ENCODE peak calls at places on chromosomes 2 and 18, in nine cellular contexts. K is PC-3, X is left ventricle myocardium inferior, T is HCT116, L is DND-41, Z is endodermal cell, W is lower lobe of right lung, E is uterus, M is ovary. S is an unnamed sample. For H3K36me3, the result is how much of the 10 kb centered on the place peaks cover.

GRCh38 chr2:36277876-36278523 is 77.6 kb upstream of the CRIM1 start:
- DNase-seq in T (no peak), E (no peak), Z (no peak), W (no peak), M (no peak), X (no peak), L (no peak), K (no peak), S (no peak)

GRCh38 chr18:7896164-7896563 is 329.0 kb downstream of the PTPRM start:
- DNase-seq in E (no peak), X (no peak), K (no peak), T (no peak), L (no peak), W (no peak), M (no peak), Z (no peak), S (no peak)

GRCh38 chr2:173545364-173545734 is 190.7 kb downstream of the CDCA7 start:
- DNase-seq in X (no peak), Z (no peak), K (peak), E (no peak), T (no peak), M (no peak), L (peak), W (no peak), S (no peak)

GRCh38 chr2:150234787-150235512 is 252.5 kb downstream of the RND3 start:
- DNase-seq in E (no peak), M (no peak), L (no peak), X (no peak), T (no peak), W (no peak), K (peak), Z (no peak), S (no peak)

GRCh38 chr2:122977580-122977979 is 1047.5 kb upstream of the CNTNAP5 start:
- DNase-seq in K (no peak), Z (no peak), X (no peak), T (no peak), M (no peak), E (no peak), W (no peak), L (no peak), S (no peak)

GRCh38 chr2:166539340-166540162 is 45.5 kb upstream of the SCN7A start:
- DNase-seq in K (peak), T (peak), Z (peak), M (no peak), E (no peak), W (no peak), X (no peak), L (peak), S (no peak)

GRCh38 chr2:73003027-73003426 is 68.5 kb downstream of the SFXN5 start:
- DNase-seq in M (no peak), W (no peak), X (no peak), K (no peak), L (no peak), T (no peak), E (no peak), Z (no peak), S (no peak)

GRCh38 chr2:57497489-57498096 is 549.0 kb upstream of the VRK2 start:
- DNase-seq in E (peak), X (no peak), W (peak), L (peak), T (peak), K (peak), M (no peak), Z (peak), S (no peak)

GRCh38 chr2:121084137-121084680 is 200.8 kb downstream of the TFCP2L1 start:
- DNase-seq in M (no peak), W (no peak), L (no peak), Z (no peak), E (no peak), K (no peak), X (no peak), T (no peak), S (no peak)

GRCh38 chr2:36478999-36479398 is 119.0 kb downstream of the FEZ2 start:
- DNase-seq in M (no peak), T (no peak), W (no peak), L (no peak), K (no peak), Z (no peak), E (no peak), X (no peak), S (no peak)

GRCh38 chr2:13014783-13015182 is 298.0 kb downstream of the TRIB2 start:
- DNase-seq in W (no peak), M (no peak), E (no peak), Z (no peak), L (no peak), X (no peak), T (no peak), K (no peak), S (no peak)

GRCh38 chr2:28492276-28492675 is 3.6 kb upstream of the PLB1 start:
- DNase-seq in E (no peak), Z (no peak), M (no peak), T (no peak), L (no peak), K (no peak), W (no peak), X (no peak), S (no peak)

GRCh38 chr2:218404351-218405145 is 4.9 kb downstream of the CTDSP1 start:
- DNase-seq in X (no peak), E (no peak), W (no peak), M (peak), L (peak), T (no peak), K (no peak), Z (no peak), S (no peak)

GRCh38 chr2:113757059-113757657 is 716 bp upstream of the SLC35F5 start:
- DNase-seq in X (no peak), M (no peak), E (no peak), W (peak), L (peak), T (no peak), Z (no peak), K (no peak), S (no peak)

GRCh38 chr2:38039111-38039510 is 36.8 kb downstream of the CYP1B1 start:
- DNase-seq in E (no peak), Z (no peak), W (no peak), T (no peak), X (no peak), L (no peak), M (no peak), K (no peak), S (no peak)

GRCh38 chr2:217887841-217888665 is 114.7 kb downstream of the TNS1 start:
- DNase-seq in Z (no peak), W (peak), T (no peak), E (peak), M (no peak), X (peak), L (no peak), K (no peak), S (no peak)

GRCh38 chr2:120736955-120737801 is 1.5 kb downstream of the GLI2 start:
- DNase-seq in E (peak), Z (peak), X (peak), L (no peak), W (no peak), M (peak), K (peak), T (no peak), S (no peak)

GRCh38 chr2:168241208-168241607 is 6.2 kb downstream of the STK39 start:
- DNase-seq in L (no peak), M (no peak), T (no peak), E (no peak), K (no peak), X (no peak), W (no peak), Z (no peak), S (no peak)

GRCh38 chr2:192593561-192593960 is 398.8 kb upstream of the TMEFF2 start:
- DNase-seq in M (no peak), W (no peak), T (no peak), L (no peak), Z (no peak), X (no peak), K (peak), E (no peak), S (no peak)

GRCh38 chr2:195756218-195756941 is 99.4 kb downstream of the SLC39A10 start:
- DNase-seq in T (peak), X (no peak), W (no peak), M (no peak), Z (no peak), L (no peak), E (no peak), K (peak), S (no peak)

GRCh38 chr18:75471850-75472249 is 44.3 kb upstream of the SMIM21 start:
- DNase-seq in W (no peak), T (no peak), K (no peak), M (no peak), Z (no peak), E (no peak), X (no peak), L (no peak), S (no peak)

GRCh38 chr2:205585451-205586045 is 96.8 kb upstream of the NRP2 start:
- DNase-seq in E (no peak), K (no peak), T (no peak), M (no peak), L (no peak), W (no peak), X (no peak), Z (no peak), S (no peak)

GRCh38 chr2:12265646-12266045 is 451.1 kb upstream of the TRIB2 start:
- DNase-seq in M (no peak), X (no peak), K (no peak), E (no peak), Z (no peak), W (no peak), T (no peak), L (no peak), S (no peak)

GRCh38 chr2:168632733-168633132 is 169.7 kb upstream of the NOSTRIN start:
- DNase-seq in M (no peak), E (peak), T (no peak), X (no peak), K (no peak), L (no peak), Z (no peak), W (no peak), S (no peak)

GRCh38 chr2:71619230-71619741 is 165.9 kb downstream of the DYSF start:
- DNase-seq in L (no peak), W (no peak), K (no peak), Z (no peak), X (no peak), T (no peak), E (no peak), M (no peak), S (no peak)

GRCh38 chr2:142562900-142563299 is 314.6 kb upstream of the KYNU start:
- DNase-seq in Z (no peak), L (no peak), W (no peak), T (no peak), X (no peak), M (no peak), E (no peak), K (no peak), S (no peak)

GRCh38 chr2:240461471-240462072 is 26.1 kb downstream of the GPC1 start:
- DNase-seq in X (peak), T (no peak), Z (no peak), L (no peak), K (no peak), M (peak), W (peak), E (peak), S (no peak)

GRCh38 chr2:220076734-220077133 is 449.3 kb downstream of the SLC4A3 start:
- DNase-seq in Z (peak), M (peak), T (no peak), E (no peak), W (no peak), X (no peak), K (peak), L (no peak), S (no peak)

GRCh38 chr2:119678021-119678656 is 862 bp upstream of the TMEM177 start:
- DNase-seq in Z (peak), L (no peak), E (no peak), X (no peak), T (no peak), K (peak), M (peak), W (no peak), S (peak)

GRCh38 chr2:181352158-181352557 is 105.0 kb upstream of the ITGA4 start:
- DNase-seq in X (no peak), T (no peak), K (no peak), E (no peak), L (no peak), Z (no peak), M (no peak), W (no peak), S (no peak)

GRCh38 chr2:159202568-159203071 is 83.9 kb downstream of the WDSUB1 start:
- DNase-seq in K (peak), T (no peak), X (peak), Z (peak), W (no peak), E (peak), M (no peak), L (no peak), S (no peak)

GRCh38 chr2:46122318-46122970 is 174.8 kb upstream of the EPAS1 start:
- DNase-seq in W (no peak), Z (no peak), K (no peak), L (no peak), E (no peak), T (no peak), X (no peak), M (no peak), S (no peak)

GRCh38 chr2:66305714-66306113 is 129.2 kb upstream of the MEIS1 start:
- DNase-seq in T (no peak), K (no peak), W (peak), L (no peak), Z (no peak), E (no peak), X (peak), M (peak), S (no peak)

GRCh38 chr2:58923869-58924268 is 682.7 kb upstream of the FANCL start:
- DNase-seq in T (no peak), L (no peak), K (peak), E (no peak), Z (no peak), M (no peak), X (no peak), W (no peak), S (no peak)

GRCh38 chr18:5294618-5295230 is 802 bp downstream of the ZBTB14 start:
- DNase-seq in Z (peak), W (peak), E (peak), T (no peak), L (peak), M (peak), X (peak), K (peak), S (peak)

GRCh38 chr18:9474103-9474982 is 970 bp upstream of the RALBP1 start:
- DNase-seq in M (peak), W (no peak), X (no peak), K (peak), Z (peak), L (no peak), E (no peak), T (peak), S (no peak)

DNA sequence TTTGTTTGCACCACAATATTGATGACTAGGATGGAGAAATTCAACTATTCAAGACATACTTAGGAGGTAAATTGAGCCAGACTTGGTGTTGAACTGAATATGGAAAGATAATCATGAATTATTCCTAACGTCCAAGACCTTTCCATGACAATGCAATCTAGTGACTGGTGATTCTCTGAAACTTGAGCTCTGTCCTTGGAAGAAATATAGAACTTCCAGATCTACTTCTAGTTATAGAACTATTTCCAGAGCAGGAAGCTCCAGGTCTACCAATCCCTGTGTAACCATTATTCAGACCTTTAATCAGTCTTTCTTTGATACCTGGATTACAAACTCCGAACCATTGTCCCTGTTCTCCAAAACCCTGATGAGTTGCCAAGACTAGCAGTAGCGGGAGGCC is 272.6 kb upstream of the SLC14A2 start:
- DNase-seq in K (no peak), L (no peak), T (no peak), Z (no peak), M (no peak), X (no peak), W (no peak), E (no peak), S (no peak)
- H3K36me3 ChIP-seq in K (under half), L (under half), T (under half), Z (under half), M (under half), X (under half), W (under half), E (under half), S (under half)

DNA sequence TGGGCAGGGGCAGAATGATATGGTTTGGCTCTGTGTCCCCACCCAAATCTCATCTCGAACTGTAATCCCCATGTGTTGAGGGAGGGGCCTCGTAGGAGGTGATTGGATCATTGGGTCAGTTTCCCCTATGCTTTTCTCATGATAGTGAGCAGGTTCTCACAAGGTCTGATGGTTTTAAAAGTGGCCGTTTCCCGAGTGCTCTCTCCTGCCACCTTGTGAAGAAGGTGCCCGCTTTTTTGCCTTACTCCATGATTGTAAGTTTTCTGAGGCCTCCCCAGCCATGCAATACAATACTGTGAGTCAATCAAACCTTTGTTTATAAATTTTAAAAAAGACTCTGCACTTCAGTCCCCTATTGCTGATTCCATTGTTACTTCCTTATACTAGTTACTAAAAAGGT is 82.9 kb upstream of the CDKL4 start:
- DNase-seq in K (no peak), W (no peak), L (no peak), T (no peak), M (no peak), X (no peak), E (no peak), Z (no peak), S (no peak)
- H3K36me3 ChIP-seq in K (under half), W (under half), L (under half), T (under half), M (under half), X (half or more), E (under half), Z (under half), S (under half)

GRCh38 chr2:233287871-233288270 is 19.7 kb upstream of the SAG start:
- DNase-seq in Z (no peak), X (no peak), T (no peak), L (no peak), W (no peak), K (no peak), E (no peak), M (no peak), S (no peak)

GRCh38 chr2:233285921-233286320 is 21.7 kb upstream of the SAG start:
- DNase-seq in K (no peak), T (no peak), Z (no peak), M (no peak), X (no peak), E (no peak), W (no peak), L (no peak), S (no peak)

GRCh38 chr2:233289590-233290424 is 17.8 kb upstream of the SAG start:
- DNase-seq in K (no peak), W (no peak), T (no peak), Z (no peak), E (no peak), X (no peak), M (no peak), L (no peak), S (no peak)

GRCh38 chr2:233290446-233290845 is 17.2 kb upstream of the SAG start:
- DNase-seq in E (no peak), X (no peak), T (no peak), Z (no peak), L (no peak), K (no peak), W (no peak), M (no peak), S (no peak)

GRCh38 chr2:233288663-233289062 is 19.0 kb upstream of the SAG start:
- DNase-seq in Z (no peak), K (no peak), W (no peak), T (no peak), L (no peak), X (no peak), E (no peak), M (no peak), S (no peak)
- H3K36me3 ChIP-seq in Z (half or more), K (half or more), W (half or more), T (half or more), L (half or more), X (half or more), E (under half), M (under half), S (half or more)

DNA sequence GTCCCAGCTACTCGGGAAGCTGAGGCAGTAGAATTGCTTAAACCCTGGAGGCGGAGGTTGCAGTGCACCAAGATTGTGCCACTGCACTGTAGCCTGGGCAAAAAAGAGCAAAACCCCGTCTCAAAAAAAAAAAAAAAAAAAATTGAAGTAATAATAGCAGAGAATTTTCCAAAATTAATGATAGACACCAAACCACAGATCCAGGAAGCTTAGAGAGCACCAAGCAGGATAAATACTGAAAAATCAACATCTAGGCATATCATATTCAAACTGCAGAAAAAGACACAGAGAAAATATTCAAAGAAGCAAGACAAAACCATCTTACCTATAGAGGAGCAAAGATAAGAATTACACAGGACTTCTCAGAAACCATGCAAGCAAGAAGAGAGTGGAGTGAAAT is 33.5 kb downstream of the BUB1 start:
- DNase-seq in L (no peak), E (no peak), T (no peak), Z (no peak), W (no peak), X (no peak), K (no peak), M (no peak), S (no peak)
- H3K36me3 ChIP-seq in L (half or more), E (under half), T (under half), Z (half or more), W (under half), X (under half), K (half or more), M (under half), S (under half)

DNA sequence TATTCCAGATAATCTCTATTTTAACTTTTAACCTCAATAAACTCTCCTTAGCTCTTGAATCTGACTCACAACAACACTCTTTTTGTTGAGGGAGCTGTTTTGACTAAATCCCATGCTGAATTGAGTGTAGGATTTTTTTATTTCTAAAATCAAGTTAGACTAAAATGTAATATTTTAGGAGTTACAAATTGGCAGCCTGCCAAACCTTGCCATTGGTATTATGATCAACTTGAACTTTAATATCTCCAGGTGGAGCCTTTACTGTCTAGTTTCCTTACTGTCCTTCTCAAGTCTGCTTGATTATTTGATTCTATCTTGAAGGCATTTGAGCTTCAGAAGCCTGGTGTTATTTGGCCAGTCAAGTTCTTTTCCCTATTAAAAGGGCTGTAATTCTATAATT is 8.7 kb downstream of the PIKFYVE start:
- DNase-seq in X (no peak), K (no peak), W (no peak), M (no peak), T (no peak), L (no peak), Z (no peak), E (no peak), S (no peak)
- H3K36me3 ChIP-seq in X (half or more), K (under half), W (half or more), M (under half), T (under half), L (half or more), Z (half or more), E (under half), S (half or more)

GRCh38 chr18:55229682-55230081 is 270.4 kb upstream of the CCDC68 start:
- DNase-seq in W (no peak), Z (no peak), K (peak), T (no peak), M (no peak), X (no peak), L (no peak), E (no peak), S (no peak)

GRCh38 chr18:55233850-55234249 is 274.6 kb upstream of the CCDC68 start:
- DNase-seq in Z (no peak), T (no peak), E (no peak), W (no peak), X (no peak), M (no peak), K (peak), L (no peak), S (no peak)

GRCh38 chr18:55234366-55235093 is 275.3 kb upstream of the CCDC68 start:
- DNase-seq in W (peak), L (peak), X (peak), E (peak), Z (peak), T (peak), M (peak), K (peak), S (no peak)

GRCh38 chr18:55235094-55235461 is 275.8 kb upstream of the CCDC68 start:
- DNase-seq in Z (no peak), X (no peak), T (no peak), K (no peak), W (no peak), M (no peak), L (no peak), E (no peak), S (no peak)

GRCh38 chr18:55232506-55232905 is 273.2 kb upstream of the CCDC68 start:
- DNase-seq in Z (no peak), X (no peak), W (no peak), E (no peak), T (no peak), M (no peak), K (no peak), L (no peak), S (no peak)
- H3K36me3 ChIP-seq in Z (under half), X (half or more), W (half or more), E (under half), T (under half), M (under half), K (under half), L (under half), S (under half)

S was measured in effector memory CD4-positive, alpha-beta T cell.